ENCODE peak calls at places on chromosomes 5 and 9, in four cellular contexts. T, R, V and J are unnamed samples.

GRCh38 chr5:174303437-174304045 is 258.0 kb downstream of the NSG2 start:
- DNase-seq in R (no peak), V (no peak), T (no peak), J (no peak)

GRCh38 chr5:137734962-137735530 is 843 bp downstream of the KLHL3 start:
- DNase-seq in R (no peak), V (peak), T (no peak), J (no peak)

GRCh38 chr9:27518006-27518405 is 6.1 kb upstream of the IFNK start:
- DNase-seq in V (no peak), T (no peak), R (no peak), J (no peak)

GRCh38 chr5:63055421-63055820 is 476.8 kb downstream of the LRRC70 start:
- DNase-seq in R (no peak), V (no peak), T (no peak), J (no peak)

GRCh38 chr9:33211695-33212393 is 28.1 kb upstream of the SPINK4 start:
- DNase-seq in V (no peak), R (no peak), T (no peak), J (no peak)

GRCh38 chr5:72920690-72921089 is 35.2 kb upstream of the FCHO2 start:
- DNase-seq in V (no peak), R (no peak), T (no peak), J (no peak)

GRCh38 chr9:121929893-121930875 is 162.9 kb downstream of the TTLL11 start:
- DNase-seq in T (no peak), R (no peak), V (no peak), J (no peak)

GRCh38 chr5:171484460-171484899 is 65.0 kb downstream of the FGF18 start:
- DNase-seq in V (no peak), T (peak), R (no peak), J (peak)

GRCh38 chr5:65263291-65263690 is 218.4 kb downstream of the ADAMTS6 start:
- DNase-seq in T (no peak), V (no peak), R (no peak), J (no peak)

GRCh38 chr9:93304574-93305496 is 120.9 kb downstream of the WNK2 start:
- DNase-seq in R (no peak), T (no peak), V (peak), J (no peak)

GRCh38 chr9:80503692-80504400 is 932.1 kb downstream of the TLE4 start:
- DNase-seq in T (no peak), V (no peak), R (no peak), J (no peak)

DNA sequence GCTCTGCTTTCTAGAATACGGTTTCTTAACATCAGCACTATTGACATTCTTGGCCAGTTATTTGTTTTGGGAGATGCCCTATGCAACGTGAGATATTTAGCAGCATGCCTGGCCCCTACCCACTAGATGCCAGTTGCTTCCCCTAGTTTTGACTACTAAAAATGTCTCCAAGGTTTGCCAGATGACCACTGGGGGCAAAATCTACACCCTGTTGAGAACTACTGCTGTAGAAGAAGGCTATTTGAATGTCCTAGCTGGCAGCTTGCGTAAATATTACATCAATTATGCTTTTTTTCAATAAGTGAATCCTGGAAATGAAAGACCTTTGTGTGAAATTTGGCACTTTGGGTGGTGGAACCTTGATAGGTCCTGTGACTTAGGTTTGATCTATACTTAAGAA is 5.0 kb downstream of the NCBP1 start:
- DNase-seq in R (no peak), T (no peak), V (no peak), J (no peak)
- H3K4me3 ChIP-seq in R (no peak), T (no peak), V (no peak), J (no peak)

GRCh38 chr9:128882677-128883590 is 1.0 kb downstream of the LRRC8A start:
- DNase-seq in V (peak), R (no peak), T (no peak), J (no peak)

GRCh38 chr9:128884164-128884563 is 2.2 kb downstream of the LRRC8A start:
- DNase-seq in T (no peak), R (no peak), V (no peak), J (no peak)

GRCh38 chr9:128877852-128878251 is 3.9 kb downstream of the KYAT1 start:
- DNase-seq in R (no peak), V (peak), T (no peak), J (no peak)

GRCh38 chr9:128881884-128882676 is at the start of the genes KYAT1 and LRRC8A:
- DNase-seq in R (peak), V (peak), T (peak), J (peak)

GRCh38 chr9:128881627-128881883 is 195 bp downstream of the KYAT1 start:
- DNase-seq in T (no peak), R (no peak), V (no peak), J (no peak)
- H3K27ac ChIP-seq in T (peak), R (peak), V (peak), J (peak)

DNA sequence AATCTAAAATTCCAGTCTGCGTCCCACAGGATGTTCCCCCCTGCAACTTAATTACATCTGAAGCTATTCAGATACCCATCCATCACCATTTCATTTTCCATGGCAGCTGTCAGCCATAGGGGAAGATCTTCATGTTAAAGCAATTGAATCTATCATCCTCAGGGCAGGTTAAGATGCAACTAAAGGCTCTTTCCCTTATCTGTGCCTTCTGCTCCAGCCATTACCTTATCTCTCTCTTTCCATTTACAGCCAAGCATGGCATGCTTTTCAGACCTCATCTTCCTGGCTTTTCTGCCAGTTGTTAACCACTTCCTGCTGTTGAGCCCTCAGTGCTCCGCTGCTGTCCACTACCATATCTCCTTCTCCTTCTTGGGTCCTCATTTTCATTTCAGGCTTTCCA is 15.9 kb upstream of the HACD4 start:
- DNase-seq in R (no peak), T (no peak), V (no peak), J (no peak)
- H3K4me3 ChIP-seq in R (no peak), T (no peak), V (no peak), J (no peak)

GRCh38 chr5:43215073-43215631 is 23.1 kb downstream of the NIM1K start:
- DNase-seq in T (no peak), R (no peak), V (no peak), J (no peak)
- H3K27ac ChIP-seq in T (no peak), R (no peak), V (no peak), J (no peak)

DNA sequence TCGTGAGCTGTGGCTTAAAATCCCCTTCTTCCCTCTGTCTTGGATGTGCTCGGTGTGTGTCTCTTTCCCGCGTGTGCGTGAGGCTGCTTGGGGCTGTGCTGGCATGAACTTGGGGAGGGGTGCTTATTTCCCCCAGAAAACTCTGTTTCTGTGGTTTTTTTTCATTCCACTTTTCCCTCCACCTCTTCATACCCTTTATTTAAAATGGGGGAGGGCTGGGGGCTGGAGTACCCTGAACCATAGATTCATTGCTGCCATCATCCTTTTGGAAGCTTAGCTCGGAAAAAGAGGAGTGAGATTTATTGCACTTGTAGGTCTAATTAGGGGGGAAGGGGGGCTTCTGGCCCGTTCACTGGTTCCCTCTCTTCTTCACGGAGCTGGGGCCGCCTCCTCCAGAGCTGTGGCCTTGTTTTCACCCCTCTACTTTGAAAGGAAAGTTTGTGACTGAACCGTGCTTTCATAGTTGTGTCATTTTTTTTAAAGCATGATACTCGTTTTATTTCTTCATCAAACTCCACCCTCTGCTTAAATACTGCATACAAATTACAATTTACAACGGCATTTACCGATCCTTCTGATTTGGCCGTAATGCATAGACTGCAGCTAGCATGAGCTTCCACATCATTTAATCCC is 2.8 kb downstream of the NR2F1 start:
- DNase-seq in V (peak), R (no peak), T (no peak), J (no peak)
- H3K4me3 ChIP-seq in V (peak), R (peak), T (no peak), J (no peak)